ENCODE peak calls at places on chromosomes 16 and 17, in five cellular contexts. G is HepG2, A is fibroblast of lung, M is hepatocyte, X is astrocyte. Y is an unnamed sample.

GRCh38 chr16:11093578-11094074 is 149.3 kb downstream of the CLEC16A start:
- DNase-seq in M (no peak), G (no peak), X (no peak), A (no peak), Y (no peak)

GRCh38 chr17:27439342-27439741 is 16.9 kb upstream of the KSR1 start:
- DNase-seq in X (no peak), A (no peak), G (no peak), M (no peak), Y (no peak)

GRCh38 chr17:21419299-21420239 is 43.4 kb downstream of the KCNJ12 start:
- DNase-seq in M (no peak), A (no peak), G (no peak), X (no peak), Y (no peak)

GRCh38 chr17:65404761-65405160 is 156.7 kb downstream of the AXIN2 start:
- DNase-seq in G (no peak), X (no peak), A (no peak), M (no peak), Y (no peak)

GRCh38 chr17:1649844-1650409 is at the start of gene RILP:
- DNase-seq in M (peak; percentile 86), A (peak; percentile 42), G (peak; percentile 89), X (no peak), Y (no peak)

GRCh38 chr17:27760069-27760885 is 40.1 kb downstream of the NOS2 start:
- DNase-seq in G (peak; percentile 32), M (peak; percentile 66), X (no peak), A (peak; percentile 31), Y (peak; percentile 55)

GRCh38 chr17:7882068-7882467 is 6.5 kb upstream of the CHD3 start:
- DNase-seq in G (no peak), M (no peak), X (no peak), A (no peak), Y (no peak)

GRCh38 chr17:63033142-63033541 is 67.1 kb downstream of the TANC2 start:
- DNase-seq in M (no peak), A (no peak), G (no peak), X (no peak), Y (peak; percentile 2)

GRCh38 chr17:79335456-79335855 is 260.8 kb downstream of the ENGASE start:
- DNase-seq in X (no peak), M (no peak), A (no peak), G (no peak), Y (no peak)

GRCh38 chr17:36088559-36089376 is 1.2 kb downstream of the CCL3 start:
- DNase-seq in M (no peak), G (no peak), X (no peak), A (no peak), Y (no peak)

GRCh38 chr16:67661101-67661661 is 421 bp downstream of the PARD6A start:
- DNase-seq in X (peak; percentile 43), M (peak; percentile 84), G (no peak), A (peak; percentile 34), Y (no peak)

GRCh38 chr16:48963306-48963705 is 318.3 kb downstream of the CBLN1 start:
- DNase-seq in X (peak; percentile 67), A (peak; percentile 44), G (no peak), M (peak; percentile 38), Y (no peak)

GRCh38 chr17:39652635-39653315 is 12.4 kb upstream of the TCAP start:
- DNase-seq in M (peak; percentile 38), G (peak; percentile 88), X (no peak), A (no peak), Y (no peak)

GRCh38 chr16:10170016-10170415 is 12.2 kb downstream of the GRIN2A start:
- DNase-seq in M (no peak), X (peak; percentile 60), A (no peak), G (no peak), Y (no peak)

GRCh38 chr17:19372866-19373505 is 5.3 kb upstream of the MAPK7 start:
- DNase-seq in G (no peak), M (no peak), X (no peak), A (no peak), Y (no peak)

GRCh38 chr16:74766729-74767128 is 7.9 kb downstream of the FA2H start:
- DNase-seq in X (no peak), M (no peak), G (no peak), A (no peak), Y (no peak)

GRCh38 chr17:58536541-58536940 is 22.1 kb upstream of the MTMR4 start:
- DNase-seq in X (no peak), G (no peak), A (no peak), M (no peak), Y (no peak)

GRCh38 chr17:78176548-78177025 is 8.2 kb downstream of the SYNGR2 start:
- DNase-seq in A (peak; percentile 38), X (no peak), M (peak; percentile 80), G (no peak), Y (peak; percentile 75)

GRCh38 chr17:72764632-72765041 is 327.9 kb downstream of the SLC39A11 start:
- DNase-seq in A (peak; percentile 16), M (no peak), G (no peak), X (peak; percentile 43), Y (no peak)

GRCh38 chr16:31002810-31003209 is 7.6 kb downstream of the STX1B start:
- DNase-seq in A (no peak), X (no peak), M (no peak), G (no peak), Y (no peak)

GRCh38 chr17:83053021-83053778 is 26.2 kb upstream of the METRNL start:
- DNase-seq in G (no peak), X (peak; percentile 39), A (peak; percentile 27), M (no peak), Y (no peak)
- H3K27ac ChIP-seq in G (no peak overlapping the region), X (no peak overlapping the region), A (no peak overlapping the region), M (peak overlapping the region; percentile 48), Y (no peak overlapping the region)

GRCh38 chr17:48553190-48553547 is 8.3 kb upstream of the HOXB2 start:
- DNase-seq in M (no peak), X (no peak), G (no peak), A (no peak), Y (no peak)

GRCh38 chr17:48551206-48551597 is 6.3 kb upstream of the HOXB2 start:
- DNase-seq in X (peak; percentile 29), A (peak; percentile 60), M (no peak), G (no peak), Y (no peak)

GRCh38 chr17:48552453-48553189 is 7.7 kb upstream of the HOXB2 start:
- DNase-seq in M (no peak), A (peak; percentile 96), G (no peak), X (peak; percentile 53), Y (no peak)

GRCh38 chr17:48550313-48551205 is 5.7 kb upstream of the HOXB2 start:
- DNase-seq in A (peak; percentile 40), M (no peak), X (peak; percentile 18), G (no peak), Y (no peak)

DNA sequence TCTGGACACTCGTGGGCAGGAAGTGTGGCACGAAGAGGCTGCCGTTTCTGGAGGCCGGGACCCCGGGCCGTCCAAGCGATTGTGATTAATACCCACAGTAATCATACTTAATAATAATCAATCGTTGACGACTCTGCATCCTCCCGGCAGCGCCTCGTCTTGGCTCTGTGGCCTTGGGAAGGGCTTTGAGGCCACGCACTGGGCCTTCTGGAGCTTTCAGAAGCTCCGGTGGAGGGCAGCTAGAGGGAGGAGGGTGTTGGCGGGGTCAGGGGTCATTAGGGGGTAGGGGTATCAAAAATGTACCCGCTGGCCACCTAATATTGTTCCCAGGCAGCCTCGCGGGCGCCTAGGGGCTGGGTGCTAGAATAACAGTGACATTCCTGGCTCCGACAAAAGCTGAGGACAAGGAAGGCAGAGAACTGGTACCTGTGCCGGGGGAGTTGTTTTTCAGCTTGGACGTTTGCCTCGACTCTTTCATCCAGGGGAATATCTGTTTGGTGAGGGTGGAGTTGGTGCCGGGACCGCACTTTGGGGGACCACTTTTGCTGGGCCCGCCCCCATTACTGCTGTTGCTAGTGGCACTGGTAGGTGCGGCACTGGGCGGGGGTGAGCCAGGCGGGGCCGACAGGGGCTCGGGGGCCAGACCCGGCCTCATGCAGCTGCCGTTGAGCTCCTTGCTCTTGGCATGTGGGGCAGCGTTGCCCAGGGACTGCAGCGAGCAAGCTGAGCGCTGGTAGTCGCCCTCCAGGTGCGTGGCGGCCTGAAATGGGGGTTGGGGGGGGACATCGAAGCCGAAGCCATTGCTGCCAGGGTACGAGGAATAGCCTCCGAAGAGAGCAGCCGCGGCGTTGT is 6.9 kb upstream of the HOXB2 start:
- DNase-seq in A (peak; percentile 55), G (no peak), M (no peak), X (peak; percentile 26), Y (no peak)
- H3K4me1 ChIP-seq in A (peaks cover 41% of the 10 kb centered on the region), G (no peaks in the 10 kb centered on the region), M (peaks cover 32% of the 10 kb centered on the region), X (peaks cover 36% of the 10 kb centered on the region), Y (peaks cover 55% of the 10 kb centered on the region)

GRCh38 chr17:30291571-30292489 is at the start of gene BLMH:
- DNase-seq in A (peak; percentile 81), G (peak; percentile 34), X (peak; percentile 67), M (peak; percentile 90), Y (peak; percentile 88)
- TF ChIP-seq EZH2 in A (no peak), G (no peak), X (no peak), M (no peak), Y (no peak)

GRCh38 chr16:8113843-8114242 is 476.5 kb downstream of the TMEM114 start:
- DNase-seq in A (no peak), M (no peak), X (no peak), G (no peak), Y (no peak)

GRCh38 chr16:8103649-8104289 is 486.5 kb downstream of the TMEM114 start:
- DNase-seq in M (no peak), A (no peak), G (no peak), X (no peak), Y (no peak)

GRCh38 chr16:8110572-8111514 is 479.5 kb downstream of the TMEM114 start:
- DNase-seq in X (no peak), M (no peak), G (no peak), A (no peak), Y (no peak)

GRCh38 chr16:8108991-8109509 is 481.3 kb downstream of the TMEM114 start:
- DNase-seq in G (no peak), M (no peak), A (no peak), X (no peak), Y (no peak)

DNA sequence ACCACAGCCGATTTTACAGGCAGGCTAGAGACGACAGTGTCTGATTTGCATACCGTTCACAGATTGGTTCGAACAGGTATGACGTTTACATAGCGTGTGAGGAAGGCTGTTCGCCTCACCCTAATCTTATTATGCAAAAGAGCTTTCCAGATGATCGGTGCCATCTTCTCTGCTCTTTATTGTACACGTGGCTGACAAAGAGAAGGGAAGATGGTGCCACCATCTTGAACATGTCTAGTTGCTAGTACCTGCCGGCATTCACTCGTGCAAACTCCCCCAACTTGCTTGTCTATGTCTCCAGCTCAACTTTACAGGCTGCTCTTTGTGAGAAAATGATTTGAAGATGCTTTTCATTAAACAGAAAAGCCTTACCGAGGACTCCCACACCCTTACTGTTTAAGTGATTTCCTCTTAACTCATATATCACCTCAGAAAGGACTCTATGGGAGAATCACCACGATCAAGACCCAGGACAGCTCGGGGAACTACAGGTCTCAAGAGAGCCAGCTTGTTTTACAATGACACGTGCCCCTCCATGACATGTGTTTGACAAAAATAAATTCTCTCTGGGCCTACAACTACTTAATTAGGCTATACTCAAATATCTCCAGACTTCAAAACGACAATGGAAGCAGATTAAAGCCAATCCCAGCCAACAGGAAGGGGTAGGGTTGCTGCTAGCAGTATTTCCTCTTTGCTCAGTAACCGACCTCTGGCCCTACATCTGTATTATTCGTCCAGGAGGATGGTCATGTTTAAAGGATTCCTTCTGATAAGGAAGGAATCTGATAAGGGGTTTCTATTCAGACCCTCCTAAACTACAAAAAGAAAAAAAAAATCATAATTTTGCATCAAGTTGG is 480.6 kb downstream of the TMEM114 start:
- DNase-seq in A (no peak), G (no peak), M (no peak), X (no peak), Y (no peak)
- H3K27ac ChIP-seq in A (no peak overlapping the region), G (no peak overlapping the region), M (no peak overlapping the region), X (no peak overlapping the region), Y (no peak overlapping the region)

GRCh38 chr17:17116406-17116805 is 74.1 kb downstream of the MPRIP start:
- DNase-seq in X (no peak), A (no peak), G (no peak), M (no peak), Y (no peak)
- H3K4me1 ChIP-seq in X (peaks cover 23% of the 10 kb centered on the region), A (peaks cover 18% of the 10 kb centered on the region), G (peaks cover 35% of the 10 kb centered on the region), M (peaks cover 20% of the 10 kb centered on the region), Y (peaks cover 14% of the 10 kb centered on the region)

Y was measured in A673.